ENCODE peak calls at places on chromosomes 2 and 18, in nine cellular contexts. S, Q, N, W, U, M, T, B and E are unnamed samples.

GRCh38 chr18:52150050-52150449 is 189.9 kb upstream of the DCC start:
- DNase-seq in S (no peak), Q (no peak), N (no peak), W (no peak), U (no peak), M (no peak), T (no peak), B (peak; percentile 59), E (no peak)

GRCh38 chr18:22417496-22418188 is at the start of gene CTAGE1:
- DNase-seq in S (no peak), Q (no peak), N (no peak), W (no peak), U (no peak), M (no peak), T (peak; percentile 65), B (no peak), E (no peak)

GRCh38 chr2:75327334-75327733 is 128.0 kb upstream of the TACR1 start:
- DNase-seq in S (no peak), Q (no peak), N (no peak), W (no peak), U (no peak), M (no peak), T (no peak), B (no peak), E (no peak)

GRCh38 chr18:35444636-35445035 is 53.1 kb downstream of the INO80C start:
- DNase-seq in S (no peak), Q (no peak), N (no peak), W (no peak), U (no peak), M (no peak), T (no peak), B (no peak), E (no peak)

GRCh38 chr2:222439692-222440091 is 15.3 kb downstream of the SGPP2 start:
- DNase-seq in S (no peak), Q (no peak), N (no peak), W (no peak), U (no peak), M (no peak), T (no peak), B (no peak), E (no peak)

GRCh38 chr2:222637072-222637471 is 18.8 kb downstream of the FARSB start:
- DNase-seq in S (no peak), Q (no peak), N (no peak), W (no peak), U (no peak), M (no peak), T (no peak), B (no peak), E (no peak)

GRCh38 chr2:138116456-138116855 is 152.2 kb downstream of the HNMT start:
- DNase-seq in S (no peak), Q (no peak), N (no peak), W (no peak), U (no peak), M (no peak), T (no peak), B (peak; percentile 62), E (no peak)

GRCh38 chr2:232013701-232014353 is 52.3 kb downstream of the DIS3L2 start:
- DNase-seq in S (no peak), Q (no peak), N (no peak), W (peak; percentile 84), U (no peak), M (no peak), T (peak; percentile 97), B (peak; percentile 90), E (peak; percentile 93)

GRCh38 chr2:147331790-147332419 is 512.9 kb upstream of the ACVR2A start:
- DNase-seq in S (peak; percentile 43), Q (peak; percentile 38), N (no peak), W (no peak), U (no peak), M (peak; percentile 34), T (no peak), B (peak; percentile 54), E (peak; percentile 49)

GRCh38 chr2:20624156-20624883 is 26.6 kb downstream of the HS1BP3 start:
- DNase-seq in S (no peak), Q (no peak), N (no peak), W (no peak), U (peak; percentile 4), M (no peak), T (no peak), B (no peak), E (no peak)

DNA sequence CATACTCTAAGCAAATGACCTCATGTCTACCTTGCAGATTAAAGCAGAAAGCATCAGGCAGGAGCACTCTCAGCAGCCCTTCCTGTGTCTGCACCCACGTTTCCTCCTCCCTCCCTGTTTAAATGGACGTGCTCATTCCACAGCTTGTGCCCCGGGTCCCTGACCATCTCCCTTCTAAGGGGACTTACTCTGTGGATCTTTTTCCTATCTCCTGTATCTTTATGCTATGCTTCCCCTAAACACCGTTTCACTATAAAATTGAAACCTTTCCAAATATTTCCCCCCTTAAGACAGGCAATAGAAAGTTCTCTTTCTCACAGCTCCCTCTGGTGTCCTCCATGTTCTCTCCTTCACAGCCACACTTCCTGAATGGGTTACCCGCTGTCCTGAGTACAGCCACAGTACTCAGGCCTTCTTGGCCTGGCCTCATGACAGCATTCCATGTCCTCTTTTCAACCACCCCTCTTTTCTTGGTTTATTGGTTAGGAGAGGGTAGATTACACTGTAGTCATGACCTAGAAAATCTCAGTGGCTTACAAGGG is 41.1 kb downstream of the TMEM185B start:
- DNase-seq in S (no peak), Q (no peak), N (no peak), W (no peak), U (no peak), M (no peak), T (no peak), B (no peak), E (no peak)
- TF ChIP-seq CTCF in S (no peak), Q (no peak), N (no peak), W (no peak), U (no peak), M (no peak), T (no peak), B (no peak), E (no peak)

GRCh38 chr2:88603146-88603545 is 24.1 kb downstream of the EIF2AK3 start:
- DNase-seq in S (no peak), Q (no peak), N (no peak), W (no peak), U (no peak), M (no peak), T (peak; percentile 57), B (no peak), E (peak; percentile 54)

GRCh38 chr2:88602022-88602421 is 25.2 kb downstream of the EIF2AK3 start:
- DNase-seq in S (no peak), Q (no peak), N (no peak), W (no peak), U (no peak), M (no peak), T (no peak), B (no peak), E (no peak)

GRCh38 chr2:88606371-88607030 is 20.8 kb downstream of the EIF2AK3 start:
- DNase-seq in S (no peak), Q (no peak), N (no peak), W (no peak), U (no peak), M (no peak), T (no peak), B (no peak), E (no peak)

GRCh38 chr2:88608184-88608583 is 19.1 kb downstream of the EIF2AK3 start:
- DNase-seq in S (no peak), Q (no peak), N (no peak), W (no peak), U (no peak), M (no peak), T (no peak), B (no peak), E (no peak)

DNA sequence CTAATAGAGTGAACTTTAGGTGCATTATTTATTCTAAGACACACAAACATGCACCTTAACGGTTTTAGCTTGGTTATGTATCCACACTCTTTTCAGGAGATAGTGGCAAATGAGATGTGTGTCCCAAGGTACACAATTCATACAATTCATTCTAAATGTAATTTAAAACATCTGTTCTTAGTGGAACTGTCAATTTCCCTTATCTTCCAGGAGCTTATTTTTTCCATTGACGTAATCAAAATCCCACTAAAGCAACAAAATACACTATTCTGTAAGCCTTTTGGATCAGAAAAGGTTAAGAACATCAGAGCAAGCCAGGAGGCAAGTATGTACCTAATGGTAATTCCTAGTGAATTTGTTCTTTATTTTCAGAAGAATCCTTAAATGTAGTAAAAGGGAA is 19.8 kb downstream of the EIF2AK3 start:
- DNase-seq in S (no peak), Q (no peak), N (no peak), W (no peak), U (no peak), M (no peak), T (no peak), B (no peak), E (no peak)
- H3K4me3 ChIP-seq in S (no peak overlapping the region), Q (no peak overlapping the region), N (no peak overlapping the region), W (no peak overlapping the region), U (no peak overlapping the region), M (no peak overlapping the region), T (no peak overlapping the region), B (no peak overlapping the region), E (no peak overlapping the region)

DNA sequence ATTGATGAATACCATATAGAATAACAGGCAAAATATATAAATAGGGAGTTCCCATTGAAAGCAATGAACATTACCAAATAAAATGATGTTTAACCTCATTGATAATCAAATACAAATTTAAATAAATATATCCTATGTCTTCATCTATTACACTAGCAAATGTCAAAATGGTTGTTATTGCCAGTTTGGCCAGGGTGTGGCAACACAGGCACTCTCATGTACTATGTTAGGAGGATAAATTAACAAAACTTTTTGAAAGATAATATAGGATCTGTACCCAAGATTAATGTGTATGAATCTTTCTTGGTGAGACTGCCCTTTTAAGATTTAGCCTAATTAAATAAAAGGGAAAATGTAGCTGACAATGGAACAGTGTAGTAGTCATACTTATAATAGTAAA is 659.3 kb downstream of the ERBB4 start:
- DNase-seq in S (no peak), Q (peak; percentile 2), N (no peak), W (no peak), U (peak; percentile 25), M (no peak), T (peak; percentile 12), B (peak; percentile 27), E (no peak)
- TF ChIP-seq CTCF in S (no peak), Q (no peak), N (no peak), W (no peak), U (peak; percentile 55), M (no peak), T (peak; percentile 41), B (no peak), E (no peak)

GRCh38 chr2:96264656-96265348 is 995 bp downstream of the TMEM127 start:
- DNase-seq in S (peak; percentile 67), Q (no peak), N (peak; percentile 49), W (no peak), U (peak; percentile 45), M (no peak), T (peak; percentile 29), B (no peak), E (peak; percentile 43)

GRCh38 chr2:96265840-96266569 is at the start of the genes CIAO1 and TMEM127:
- DNase-seq in S (peak; percentile 99), Q (peak; percentile 90), N (peak; percentile 97), W (peak; percentile 89), U (peak; percentile 95), M (peak; percentile 99), T (peak; percentile 98), B (peak; percentile 92), E (peak; percentile 99)

GRCh38 chr2:96264086-96264485 is 1.7 kb downstream of the TMEM127 start:
- DNase-seq in S (no peak), Q (no peak), N (no peak), W (no peak), U (no peak), M (no peak), T (peak; percentile 29), B (no peak), E (peak; percentile 66)

GRCh38 chr2:96265349-96265839 is 403 bp downstream of the TMEM127 start:
- DNase-seq in S (peak; percentile 75), Q (no peak), N (peak; percentile 54), W (no peak), U (peak; percentile 28), M (peak; percentile 36), T (no peak), B (no peak), E (peak; percentile 36)

GRCh38 chr2:96267159-96267971 is 1.3 kb downstream of the CIAO1 start:
- DNase-seq in S (peak; percentile 69), Q (peak; percentile 39), N (peak; percentile 61), W (no peak), U (peak; percentile 51), M (peak; percentile 40), T (peak; percentile 37), B (no peak), E (no peak)
- H3K4me3 ChIP-seq in S (peak overlapping the region; percentile 53), Q (peak overlapping the region; percentile 93), N (no peak overlapping the region), W (peak overlapping the region; percentile 95), U (peak overlapping the region; percentile 91), M (peak overlapping the region; percentile 91), T (no peak overlapping the region), B (peak overlapping the region; percentile 98), E (peak overlapping the region; percentile 93)